ENCODE peak calls at places on chromosomes 3 and 15, in six cellular contexts. One of them, this sample, is unnamed. For H3K27me3, the result is how much of the 10 kb centered on the place peaks cover.

GRCh38 chr3:113258311-113258710 is 47.0 kb downstream of the BOC start:
- DNase-seq in sigmoid colon: no peak
- DNase-seq in effector memory CD4-positive, alpha-beta T cell: no peak
- DNase-seq in neural progenitor cell: no peak
- DNase-seq in GM23338: peak
- DNase-seq in ovary: no peak
- DNase-seq in this sample: no peak

GRCh38 chr3:134485075-134485536 is 679 bp downstream of the ANAPC13 start:
- DNase-seq in sigmoid colon: no peak
- DNase-seq in effector memory CD4-positive, alpha-beta T cell: no peak
- DNase-seq in GM23338: peak
- DNase-seq in ovary: peak
- DNase-seq in neural progenitor cell: peak
- DNase-seq in this sample: no peak

GRCh38 chr15:45549831-45550230 is 27.3 kb upstream of the SLC30A4 start:
- DNase-seq in neural progenitor cell: no peak
- DNase-seq in sigmoid colon: no peak
- DNase-seq in GM23338: no peak
- DNase-seq in ovary: no peak
- DNase-seq in effector memory CD4-positive, alpha-beta T cell: no peak
- DNase-seq in this sample: no peak

GRCh38 chr15:97301166-97301565 is 659.3 kb upstream of the ARRDC4 start:
- DNase-seq in ovary: no peak
- DNase-seq in sigmoid colon: no peak
- DNase-seq in neural progenitor cell: no peak
- DNase-seq in effector memory CD4-positive, alpha-beta T cell: no peak
- DNase-seq in GM23338: peak
- DNase-seq in this sample: no peak

GRCh38 chr3:150345021-150345538 is 63.0 kb upstream of the TSC22D2 start:
- DNase-seq in GM23338: peak
- DNase-seq in neural progenitor cell: peak
- DNase-seq in sigmoid colon: no peak
- DNase-seq in ovary: no peak
- DNase-seq in effector memory CD4-positive, alpha-beta T cell: no peak
- DNase-seq in this sample: no peak

GRCh38 chr15:79450648-79451047 is 18.5 kb downstream of the MINAR1 start:
- DNase-seq in effector memory CD4-positive, alpha-beta T cell: no peak
- DNase-seq in neural progenitor cell: peak
- DNase-seq in ovary: no peak
- DNase-seq in sigmoid colon: no peak
- DNase-seq in GM23338: peak
- DNase-seq in this sample: no peak

GRCh38 chr3:11467875-11468274 is 175.8 kb downstream of the VGLL4 start:
- DNase-seq in ovary: no peak
- DNase-seq in neural progenitor cell: no peak
- DNase-seq in effector memory CD4-positive, alpha-beta T cell: no peak
- DNase-seq in GM23338: no peak
- DNase-seq in sigmoid colon: no peak
- DNase-seq in this sample: no peak

GRCh38 chr3:97278506-97278905 is 464.1 kb downstream of the EPHA6 start:
- DNase-seq in sigmoid colon: no peak
- DNase-seq in GM23338: peak
- DNase-seq in neural progenitor cell: peak
- DNase-seq in effector memory CD4-positive, alpha-beta T cell: no peak
- DNase-seq in ovary: no peak
- DNase-seq in this sample: no peak

GRCh38 chr3:197222816-197223419 is 75.5 kb downstream of the DLG1 start:
- DNase-seq in ovary: no peak
- DNase-seq in neural progenitor cell: no peak
- DNase-seq in GM23338: no peak
- DNase-seq in sigmoid colon: no peak
- DNase-seq in effector memory CD4-positive, alpha-beta T cell: no peak
- DNase-seq in this sample: no peak

GRCh38 chr3:140242818-140243276 is 307.9 kb downstream of the CLSTN2 start:
- DNase-seq in GM23338: no peak
- DNase-seq in neural progenitor cell: no peak
- DNase-seq in ovary: no peak
- DNase-seq in sigmoid colon: no peak
- DNase-seq in effector memory CD4-positive, alpha-beta T cell: no peak
- DNase-seq in this sample: no peak

GRCh38 chr3:171284308-171285075 is 175.7 kb downstream of the TNIK start:
- DNase-seq in effector memory CD4-positive, alpha-beta T cell: no peak
- DNase-seq in GM23338: no peak
- DNase-seq in neural progenitor cell: no peak
- DNase-seq in sigmoid colon: peak
- DNase-seq in ovary: no peak
- DNase-seq in this sample: no peak

GRCh38 chr15:60669351-60669750 is 190.4 kb upstream of the ICE2 start:
- DNase-seq in ovary: no peak
- DNase-seq in neural progenitor cell: no peak
- DNase-seq in GM23338: no peak
- DNase-seq in sigmoid colon: no peak
- DNase-seq in effector memory CD4-positive, alpha-beta T cell: no peak
- DNase-seq in this sample: no peak

DNA sequence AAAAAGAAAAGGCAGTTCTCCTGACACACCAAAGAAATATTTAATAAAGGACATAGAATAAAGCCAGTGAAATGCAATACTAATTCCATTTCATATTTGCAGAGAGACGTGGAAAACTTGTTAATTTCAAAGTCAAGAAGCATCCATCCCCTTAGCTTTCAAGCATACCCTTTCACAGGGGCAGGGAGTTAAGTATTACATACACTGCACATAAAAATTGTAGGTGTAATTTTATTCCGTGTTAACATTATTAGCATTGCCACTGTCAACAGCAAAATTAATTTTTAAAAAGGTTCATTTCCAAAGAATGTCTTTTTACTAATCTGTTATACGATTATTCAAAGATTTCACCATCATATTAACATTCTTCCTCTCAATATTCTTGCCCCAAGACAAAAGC is 518.0 kb downstream of the MECOM start:
- DNase-seq in effector memory CD4-positive, alpha-beta T cell: no peak
- DNase-seq in sigmoid colon: no peak
- DNase-seq in ovary: no peak
- DNase-seq in GM23338: no peak
- DNase-seq in neural progenitor cell: no peak
- DNase-seq in this sample: no peak
- H3K27me3 ChIP-seq in effector memory CD4-positive, alpha-beta T cell: under half
- H3K27me3 ChIP-seq in sigmoid colon: half or more
- H3K27me3 ChIP-seq in ovary: under half
- H3K27me3 ChIP-seq in GM23338: half or more
- H3K27me3 ChIP-seq in neural progenitor cell: half or more
- H3K27me3 ChIP-seq in this sample: half or more

DNA sequence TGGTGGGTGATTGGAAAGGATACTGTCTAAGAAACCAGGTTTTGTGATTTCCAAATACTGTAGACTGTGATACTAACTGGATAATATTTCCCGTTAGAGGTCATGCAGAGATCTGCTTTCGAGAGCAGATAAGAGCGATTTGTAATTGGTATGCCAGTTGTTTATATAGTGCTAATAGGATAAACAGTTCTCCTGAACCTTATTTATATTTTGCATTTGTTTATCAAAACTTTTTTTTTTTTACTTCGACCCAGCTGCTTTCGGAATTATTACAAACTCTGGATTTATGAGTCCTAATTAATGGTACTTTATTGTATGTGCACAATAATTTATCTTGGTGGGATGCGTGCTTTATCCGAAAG is 62.0 kb downstream of the SMAD6 start:
- DNase-seq in effector memory CD4-positive, alpha-beta T cell: no peak
- DNase-seq in GM23338: no peak
- DNase-seq in neural progenitor cell: no peak
- DNase-seq in sigmoid colon: no peak
- DNase-seq in ovary: no peak
- DNase-seq in this sample: no peak
- H3K27ac ChIP-seq in effector memory CD4-positive, alpha-beta T cell: no peak
- H3K27ac ChIP-seq in GM23338: no peak
- H3K27ac ChIP-seq in neural progenitor cell: no peak
- H3K27ac ChIP-seq in sigmoid colon: peak
- H3K27ac ChIP-seq in ovary: no peak
- H3K27ac ChIP-seq in this sample: peak

GRCh38 chr15:40358492-40359353 is 704 bp downstream of the DISP2 start:
- DNase-seq in ovary: no peak
- DNase-seq in sigmoid colon: no peak
- DNase-seq in GM23338: peak
- DNase-seq in effector memory CD4-positive, alpha-beta T cell: no peak
- DNase-seq in neural progenitor cell: no peak
- DNase-seq in this sample: no peak

GRCh38 chr15:40355976-40356585 is 1.9 kb upstream of the DISP2 start:
- DNase-seq in ovary: no peak
- DNase-seq in effector memory CD4-positive, alpha-beta T cell: no peak
- DNase-seq in neural progenitor cell: no peak
- DNase-seq in sigmoid colon: no peak
- DNase-seq in GM23338: no peak
- DNase-seq in this sample: no peak

GRCh38 chr15:40354408-40355171 is 3.4 kb upstream of the DISP2 start:
- DNase-seq in effector memory CD4-positive, alpha-beta T cell: no peak
- DNase-seq in ovary: no peak
- DNase-seq in sigmoid colon: no peak
- DNase-seq in neural progenitor cell: peak
- DNase-seq in GM23338: peak
- DNase-seq in this sample: peak

GRCh38 chr15:40357723-40358491 is at the start of gene DISP2:
- DNase-seq in GM23338: peak
- DNase-seq in sigmoid colon: peak
- DNase-seq in neural progenitor cell: peak
- DNase-seq in effector memory CD4-positive, alpha-beta T cell: peak
- DNase-seq in ovary: peak
- DNase-seq in this sample: peak

DNA sequence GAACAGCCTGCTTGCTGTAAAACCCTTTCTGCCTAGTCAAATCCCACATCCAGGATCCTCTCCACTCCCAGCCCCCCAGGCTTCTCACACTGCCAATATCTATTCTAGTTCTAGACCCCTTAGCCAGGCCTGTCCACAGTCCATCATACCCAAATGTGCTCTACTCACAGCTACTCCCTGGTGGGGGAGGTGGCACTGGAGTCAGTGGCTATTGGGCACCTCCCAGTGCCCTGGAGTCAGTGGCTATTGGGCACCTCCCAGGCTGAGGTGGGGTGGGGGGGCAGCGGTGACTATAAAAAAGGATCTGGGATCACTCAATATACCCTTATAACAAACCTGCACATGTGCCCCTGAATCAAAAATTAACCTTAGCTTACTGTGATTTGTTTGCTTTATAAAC is 773 bp upstream of the DISP2 start:
- DNase-seq in GM23338: no peak
- DNase-seq in neural progenitor cell: no peak
- DNase-seq in ovary: no peak
- DNase-seq in sigmoid colon: no peak
- DNase-seq in effector memory CD4-positive, alpha-beta T cell: no peak
- DNase-seq in this sample: no peak
- H3K4me3 ChIP-seq in GM23338: peak
- H3K4me3 ChIP-seq in neural progenitor cell: peak
- H3K4me3 ChIP-seq in ovary: no peak
- H3K4me3 ChIP-seq in sigmoid colon: peak
- H3K4me3 ChIP-seq in effector memory CD4-positive, alpha-beta T cell: no peak
- H3K4me3 ChIP-seq in this sample: peak

DNA sequence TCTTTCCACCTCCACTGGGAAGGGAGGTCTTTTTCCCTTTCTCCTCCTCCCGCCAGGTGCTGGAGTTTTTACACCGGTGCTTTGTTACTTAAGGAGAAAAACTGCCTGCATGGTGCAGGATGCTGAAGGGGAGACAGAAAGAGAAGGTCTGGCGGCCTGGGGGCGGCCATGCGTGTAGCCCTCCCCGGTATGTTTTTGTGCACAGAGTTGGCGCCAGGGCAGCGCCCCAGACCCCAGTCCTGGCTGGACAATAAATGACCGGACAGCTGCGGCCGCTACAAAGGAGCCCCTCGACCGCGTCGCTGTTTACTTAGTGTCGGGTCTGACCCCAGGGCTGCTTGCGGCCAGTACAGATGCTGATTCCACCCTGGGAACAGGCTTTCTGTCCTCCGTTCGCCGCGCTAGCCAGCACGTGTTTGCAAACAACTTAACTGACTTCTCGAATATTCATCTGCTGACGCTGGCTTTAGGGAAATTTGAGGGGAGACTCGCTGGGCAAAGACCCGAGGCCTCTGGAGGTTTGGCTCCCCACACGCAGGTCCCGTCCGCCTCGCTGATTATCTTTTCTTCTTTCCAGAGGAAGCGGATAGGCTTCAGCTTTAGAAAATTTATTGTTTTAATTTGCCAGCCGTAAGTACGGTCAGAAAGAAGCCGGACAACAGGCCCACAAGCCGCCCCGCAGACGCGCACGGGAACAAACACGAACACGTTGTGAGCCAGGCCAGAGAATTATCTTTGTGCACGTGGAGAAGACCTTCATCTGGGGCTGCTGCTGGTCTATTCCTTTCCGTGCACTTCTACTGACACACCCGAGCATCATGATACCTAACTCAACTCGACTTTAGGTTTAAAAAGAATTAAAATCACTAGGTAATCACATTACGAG is 46.9 kb downstream of the ZIC4 start:
- DNase-seq in ovary: no peak
- DNase-seq in neural progenitor cell: peak
- DNase-seq in sigmoid colon: no peak
- DNase-seq in effector memory CD4-positive, alpha-beta T cell: no peak
- DNase-seq in GM23338: peak
- DNase-seq in this sample: no peak
- H3K27me3 ChIP-seq in ovary: under half
- H3K27me3 ChIP-seq in neural progenitor cell: half or more
- H3K27me3 ChIP-seq in sigmoid colon: half or more
- H3K27me3 ChIP-seq in effector memory CD4-positive, alpha-beta T cell: under half
- H3K27me3 ChIP-seq in GM23338: half or more
- H3K27me3 ChIP-seq in this sample: under half

DNA sequence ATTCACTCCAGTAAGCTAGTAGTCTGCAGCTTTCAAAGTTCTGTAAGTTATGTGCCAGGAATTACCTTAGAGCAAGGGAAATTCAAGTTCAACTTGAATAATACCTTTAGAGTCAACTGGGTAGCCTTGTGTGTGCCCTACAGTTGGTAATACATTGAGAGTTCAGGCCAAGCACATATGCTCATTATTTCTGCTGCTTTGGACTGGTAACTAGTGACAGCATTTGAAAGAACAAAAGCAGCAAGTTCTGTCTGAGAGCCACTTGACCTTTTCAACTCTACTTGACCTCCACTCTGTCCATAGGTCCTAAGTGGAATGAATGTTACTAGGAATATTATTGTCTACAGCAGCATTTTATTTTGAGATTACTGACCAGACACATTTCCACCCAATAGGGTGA is 723.5 kb downstream of the NLGN1 start:
- DNase-seq in sigmoid colon: no peak
- DNase-seq in ovary: no peak
- DNase-seq in effector memory CD4-positive, alpha-beta T cell: no peak
- DNase-seq in GM23338: no peak
- DNase-seq in neural progenitor cell: no peak
- DNase-seq in this sample: no peak
- H3K27ac ChIP-seq in sigmoid colon: no peak
- H3K27ac ChIP-seq in ovary: no peak
- H3K27ac ChIP-seq in effector memory CD4-positive, alpha-beta T cell: no peak
- H3K27ac ChIP-seq in GM23338: no peak
- H3K27ac ChIP-seq in neural progenitor cell: no peak
- H3K27ac ChIP-seq in this sample: no peak

DNA sequence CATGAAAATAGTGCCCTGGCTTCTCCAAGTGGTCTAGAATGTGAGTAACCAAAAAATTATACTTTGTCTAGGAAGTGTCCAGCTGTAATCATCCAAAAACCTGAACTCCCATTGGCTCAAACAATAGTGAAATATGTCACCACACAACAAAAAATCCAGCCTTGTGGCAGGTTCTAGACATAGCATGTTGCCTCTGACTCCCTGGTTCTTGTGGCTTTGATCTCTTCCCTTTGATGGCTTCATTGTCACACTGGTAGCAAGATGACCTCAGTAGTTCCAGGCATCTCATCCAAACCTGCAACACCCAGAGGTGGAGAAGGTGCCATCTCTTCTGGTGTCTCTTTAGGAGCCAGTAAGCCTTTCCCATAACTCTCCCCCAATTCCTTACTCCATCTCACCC is 74.7 kb downstream of the CMSS1 start:
- DNase-seq in effector memory CD4-positive, alpha-beta T cell: no peak
- DNase-seq in sigmoid colon: no peak
- DNase-seq in GM23338: no peak
- DNase-seq in ovary: no peak
- DNase-seq in neural progenitor cell: no peak
- DNase-seq in this sample: no peak
- H3K4me3 ChIP-seq in effector memory CD4-positive, alpha-beta T cell: no peak
- H3K4me3 ChIP-seq in sigmoid colon: no peak
- H3K4me3 ChIP-seq in GM23338: no peak
- H3K4me3 ChIP-seq in ovary: no peak
- H3K4me3 ChIP-seq in neural progenitor cell: no peak
- H3K4me3 ChIP-seq in this sample: no peak

This sample was measured in dorsolateral prefrontal cortex.